ENCODE peak calls at places on chromosome 3, in seven cellular contexts. Q, J, P, Z, G, E and S are unnamed samples.

GRCh38 chr3:32895701-32896100 is 55.7 kb upstream of the CCR4 start:
- DNase-seq in G (no peak), Q (no peak), Z (no peak), E (no peak), P (no peak), J (no peak), S (no peak)

GRCh38 chr3:146953523-146954125 is 348.5 kb upstream of the PLSCR5 start:
- DNase-seq in Z (no peak), G (no peak), J (peak), E (no peak), P (peak), Q (no peak), S (no peak)

GRCh38 chr3:131729561-131729960 is 226.8 kb upstream of the MRPL3 start:
- DNase-seq in Z (no peak), J (no peak), Q (peak), P (no peak), E (no peak), G (no peak), S (no peak)

GRCh38 chr3:110318108-110318507 is 753.5 kb upstream of the NECTIN3 start:
- DNase-seq in P (no peak), J (peak), Z (no peak), G (no peak), Q (no peak), E (no peak), S (no peak)

GRCh38 chr3:195182470-195182795 is 88.5 kb downstream of the XXYLT1 start:
- DNase-seq in Q (peak), E (no peak), Z (no peak), P (peak), J (peak), G (no peak), S (no peak)

GRCh38 chr3:126013742-126014141 is 44.8 kb downstream of the ROPN1B start:
- DNase-seq in E (no peak), Z (no peak), P (no peak), J (no peak), Q (no peak), G (no peak), S (no peak)

GRCh38 chr3:141878812-141879211 is 2.4 kb downstream of the ATP1B3 start:
- DNase-seq in G (no peak), J (peak), P (no peak), Q (peak), E (no peak), Z (no peak), S (no peak)

GRCh38 chr3:71064288-71064975 is 519.1 kb downstream of the FOXP1 start:
- DNase-seq in G (peak), P (peak), Z (no peak), Q (peak), E (peak), J (peak), S (peak)

GRCh38 chr3:22939349-22939748 is 263.8 kb upstream of the UBE2E2 start:
- DNase-seq in Q (peak), E (no peak), P (no peak), Z (no peak), J (peak), G (no peak), S (no peak)

GRCh38 chr3:169746924-169747323 is 17.9 kb downstream of the TERC start:
- DNase-seq in Z (no peak), J (no peak), Q (no peak), P (no peak), E (no peak), G (no peak), S (no peak)

GRCh38 chr3:182710557-182711157 is 82.6 kb upstream of the ATP11B start:
- DNase-seq in J (peak), P (no peak), G (peak), Q (peak), Z (no peak), E (peak), S (no peak)

GRCh38 chr3:45143673-45144670 is 2.2 kb downstream of the CDCP1 start:
- DNase-seq in Z (no peak), G (no peak), P (no peak), J (no peak), E (no peak), Q (peak), S (no peak)

GRCh38 chr3:99410789-99411311 is 227.5 kb upstream of the COL8A1 start:
- DNase-seq in E (no peak), Q (peak), G (no peak), Z (peak), J (peak), P (peak), S (peak)

GRCh38 chr3:29283297-29283681 is 2.4 kb downstream of the RBMS3 start:
- DNase-seq in Q (peak), J (peak), Z (no peak), E (no peak), P (no peak), G (no peak), S (no peak)

GRCh38 chr3:122397136-122397645 is 13.2 kb downstream of the FAM162A start:
- DNase-seq in J (peak), P (peak), G (no peak), Q (peak), E (no peak), Z (no peak), S (no peak)

GRCh38 chr3:60754617-60755016 is 496.6 kb downstream of the FHIT start:
- DNase-seq in J (no peak), Z (peak), Q (no peak), G (no peak), E (no peak), P (no peak), S (no peak)

GRCh38 chr3:195468391-195468776 is 25.6 kb upstream of the ACAP2 start:
- DNase-seq in E (no peak), P (no peak), Z (no peak), G (no peak), Q (no peak), J (no peak), S (no peak)

GRCh38 chr3:29183346-29184087 is 97.4 kb upstream of the RBMS3 start:
- DNase-seq in Z (no peak), J (peak), E (no peak), Q (peak), P (peak), G (no peak), S (no peak)

GRCh38 chr3:183381673-183382072 is 46.7 kb downstream of the MCF2L2 start:
- DNase-seq in Q (no peak), P (no peak), J (no peak), E (no peak), G (no peak), Z (no peak), S (no peak)

GRCh38 chr3:44883999-44884431 is 9.6 kb downstream of the TGM4 start:
- DNase-seq in Z (peak), E (peak), Q (peak), J (peak), P (peak), G (no peak), S (no peak)

GRCh38 chr3:173913985-173914421 is 516.5 kb downstream of the NLGN1 start:
- DNase-seq in Q (no peak), J (no peak), Z (no peak), P (no peak), G (no peak), E (no peak), S (no peak)

GRCh38 chr3:43218156-43218555 is 68.2 kb upstream of the SNRK start:
- DNase-seq in P (no peak), Q (no peak), E (no peak), G (no peak), Z (no peak), J (no peak), S (no peak)

GRCh38 chr3:130091958-130092357 is 10.3 kb downstream of the ALG1L2 start:
- DNase-seq in Q (no peak), G (no peak), J (no peak), E (no peak), Z (no peak), P (no peak), S (no peak)

GRCh38 chr3:129018751-129019150 is 17.6 kb downstream of the EFCC1 start:
- DNase-seq in J (no peak), P (no peak), Q (no peak), G (no peak), E (no peak), Z (no peak), S (no peak)

GRCh38 chr3:146189519-146190173 is 28.7 kb upstream of the PLOD2 start:
- DNase-seq in G (peak), E (peak), Z (no peak), Q (peak), P (peak), J (peak), S (peak)

DNA sequence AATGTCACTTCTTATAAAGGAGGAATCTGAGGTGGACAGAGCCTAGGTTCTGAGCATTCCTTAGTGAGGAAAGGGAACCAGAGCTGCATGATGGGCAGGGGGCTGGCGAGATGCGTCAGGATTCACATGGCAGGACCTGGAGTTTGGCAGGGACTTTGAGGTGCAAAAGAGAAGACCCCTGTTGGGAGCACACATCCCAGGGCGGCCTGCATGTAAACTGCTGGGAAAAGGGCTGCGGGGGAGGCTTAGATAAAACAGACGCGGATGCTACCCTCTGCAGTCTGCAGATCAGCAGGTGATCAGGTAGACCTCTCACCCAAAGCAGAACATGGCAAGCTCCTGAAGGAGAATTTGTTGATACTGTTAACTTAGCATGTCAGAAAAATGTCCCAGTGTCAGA is 168.4 kb downstream of the VGLL4 start:
- DNase-seq in P (no peak), Q (no peak), G (no peak), E (no peak), J (no peak), Z (no peak), S (no peak)
- TF ChIP-seq CTCF in P (no peak), Q (no peak), G (no peak), E (no peak), J (no peak), Z (no peak), S (no peak)

GRCh38 chr3:58355174-58355573 is 22.5 kb downstream of the PXK start:
- DNase-seq in Q (no peak), E (no peak), J (no peak), G (no peak), P (no peak), Z (no peak), S (no peak)

GRCh38 chr3:58357402-58357801 is 24.7 kb downstream of the PXK start:
- DNase-seq in Q (no peak), J (peak), E (no peak), P (no peak), Z (no peak), G (no peak), S (no peak)

GRCh38 chr3:58358808-58359207 is 26.1 kb downstream of the PXK start:
- DNase-seq in Q (no peak), E (no peak), G (no peak), Z (no peak), P (no peak), J (peak), S (no peak)

GRCh38 chr3:58356054-58356453 is 23.4 kb downstream of the PXK start:
- DNase-seq in E (no peak), Z (no peak), G (no peak), Q (no peak), P (no peak), J (no peak), S (no peak)

DNA sequence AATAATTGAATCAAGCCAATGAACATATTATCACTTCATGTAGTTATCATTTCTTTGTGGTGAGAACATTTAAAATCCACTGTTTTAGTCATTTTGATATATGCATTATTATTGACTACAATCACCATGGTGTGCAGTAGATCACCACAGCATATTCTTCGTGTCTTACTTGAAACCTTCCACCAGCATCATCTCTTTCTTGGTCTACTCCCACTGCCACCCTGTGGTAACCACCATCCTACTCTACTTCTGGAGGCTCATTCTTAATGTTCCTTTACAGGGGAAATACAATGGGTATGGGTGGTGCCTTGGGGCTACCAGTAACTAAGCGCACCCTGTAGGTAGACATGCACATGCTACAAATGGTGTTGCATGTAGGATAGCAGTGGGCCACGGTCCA is 25.4 kb downstream of the PXK start:
- DNase-seq in E (no peak), J (no peak), Q (no peak), P (no peak), Z (no peak), G (no peak), S (no peak)
- TF ChIP-seq CTCF in E (no peak), J (no peak), Q (no peak), P (no peak), Z (no peak), G (no peak), S (no peak)

DNA sequence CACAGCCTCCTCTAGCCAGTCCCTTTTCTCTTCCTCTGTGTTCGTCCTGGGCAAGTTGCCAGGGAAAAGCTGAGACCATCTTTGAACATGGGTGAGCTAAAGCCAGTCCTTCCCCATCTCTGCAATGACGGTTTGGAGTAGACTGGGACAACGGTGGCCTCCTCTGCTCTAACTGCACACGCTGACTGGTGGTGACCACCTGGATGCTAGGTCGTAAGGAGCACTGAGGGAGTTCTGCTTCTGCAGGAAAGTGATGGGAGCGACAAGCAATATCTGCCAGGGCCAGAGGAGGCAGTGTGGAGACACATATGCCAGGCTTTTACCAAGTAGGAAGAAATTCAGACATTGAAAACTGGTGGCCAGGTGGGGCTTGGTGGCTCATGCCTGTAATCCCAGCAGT is 111.7 kb downstream of the NUP210 start:
- DNase-seq in P (peak), E (peak), Q (peak), Z (no peak), G (peak), J (peak), S (peak)
- TF ChIP-seq CTCF in P (peak), E (peak), Q (peak), Z (peak), G (peak), J (peak), S (peak)

GRCh38 chr3:167743799-167744198 is 8.3 kb downstream of the SERPINI1 start:
- DNase-seq in J (peak), E (no peak), G (no peak), Q (no peak), Z (no peak), P (peak), S (no peak)

GRCh38 chr3:167739190-167739589 is 3.7 kb downstream of the SERPINI1 start:
- DNase-seq in P (no peak), G (no peak), Z (no peak), J (no peak), E (no peak), Q (no peak), S (no peak)

GRCh38 chr3:167738037-167738436 is 2.5 kb downstream of the SERPINI1 start:
- DNase-seq in E (no peak), Z (no peak), G (no peak), P (no peak), J (no peak), Q (no peak), S (no peak)

GRCh38 chr3:167742338-167742737 is 6.8 kb downstream of the SERPINI1 start:
- DNase-seq in J (no peak), G (no peak), P (no peak), E (no peak), Q (no peak), Z (no peak), S (no peak)

DNA sequence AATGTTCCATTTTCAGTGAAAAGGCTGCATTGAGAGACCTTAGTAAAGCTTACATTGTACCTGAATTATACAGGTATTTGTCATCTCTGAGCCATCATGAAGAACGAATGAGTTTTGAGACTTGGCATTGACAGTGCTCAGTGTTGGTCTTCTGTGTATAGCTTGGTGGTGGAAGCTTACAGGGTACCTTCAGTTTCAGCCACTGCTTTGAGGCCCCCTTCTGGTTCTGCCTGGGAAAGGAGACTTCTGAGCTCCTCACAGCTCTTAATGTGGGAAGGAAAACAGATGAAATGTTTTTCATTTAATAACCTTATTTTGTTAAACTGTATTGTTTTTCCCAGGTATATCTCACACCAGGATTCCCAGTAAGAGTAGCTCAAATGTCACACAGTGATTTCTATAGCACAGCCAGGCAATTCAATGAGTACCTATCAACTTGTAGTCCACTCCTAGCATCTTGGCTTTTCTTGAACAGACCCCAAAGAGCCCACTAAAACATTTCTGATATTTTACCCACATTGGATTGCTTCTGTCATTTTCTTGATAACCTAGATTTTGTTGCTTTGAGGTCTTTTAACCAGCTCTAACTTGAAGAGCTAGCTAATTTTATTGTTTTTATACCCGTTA is 5.6 kb downstream of the SERPINI1 start:
- DNase-seq in P (peak), G (peak), Q (peak), E (peak), Z (no peak), J (peak), S (peak)
- TF ChIP-seq CTCF in P (peak), G (peak), Q (peak), E (peak), Z (peak), J (peak), S (peak)

GRCh38 chr3:62132027-62132590 is 241.2 kb downstream of the FEZF2 start:
- DNase-seq in P (no peak), Z (no peak), G (no peak), J (no peak), Q (no peak), E (no peak), S (no peak)

GRCh38 chr3:62131050-62131449 is 242.3 kb downstream of the FEZF2 start:
- DNase-seq in J (no peak), E (no peak), G (no peak), Z (no peak), P (no peak), Q (no peak), S (no peak)

GRCh38 chr3:62133015-62133414 is 240.3 kb downstream of the FEZF2 start:
- DNase-seq in Q (no peak), P (no peak), Z (no peak), E (no peak), J (no peak), G (no peak), S (no peak)

GRCh38 chr3:62134061-62134496 is 239.3 kb downstream of the FEZF2 start:
- DNase-seq in Q (peak), G (no peak), P (no peak), E (no peak), Z (no peak), J (peak), S (no peak)

DNA sequence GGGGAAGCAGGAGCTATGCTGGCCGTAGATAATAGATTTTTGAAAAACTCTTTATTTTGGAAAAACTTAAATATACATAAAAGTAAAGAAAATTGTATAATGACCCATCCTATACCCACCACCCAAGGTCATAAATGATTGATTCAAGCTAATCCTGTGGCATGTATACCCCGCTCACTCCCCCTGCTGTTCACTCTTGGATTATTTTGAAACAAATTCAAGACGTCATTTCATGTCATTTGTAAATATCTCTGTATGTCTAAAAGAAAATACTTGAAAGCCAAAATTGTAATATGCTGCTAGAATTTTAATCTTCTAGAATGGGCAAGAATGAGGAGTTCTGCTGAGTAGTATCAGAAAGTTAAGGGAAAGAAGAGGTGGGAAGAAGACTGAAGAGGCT is 241.7 kb downstream of the FEZF2 start:
- DNase-seq in P (no peak), Z (no peak), Q (peak), E (no peak), G (peak), J (peak), S (no peak)
- TF ChIP-seq CTCF in P (peak), Z (peak), Q (peak), E (no peak), G (peak), J (peak), S (peak)

DNA sequence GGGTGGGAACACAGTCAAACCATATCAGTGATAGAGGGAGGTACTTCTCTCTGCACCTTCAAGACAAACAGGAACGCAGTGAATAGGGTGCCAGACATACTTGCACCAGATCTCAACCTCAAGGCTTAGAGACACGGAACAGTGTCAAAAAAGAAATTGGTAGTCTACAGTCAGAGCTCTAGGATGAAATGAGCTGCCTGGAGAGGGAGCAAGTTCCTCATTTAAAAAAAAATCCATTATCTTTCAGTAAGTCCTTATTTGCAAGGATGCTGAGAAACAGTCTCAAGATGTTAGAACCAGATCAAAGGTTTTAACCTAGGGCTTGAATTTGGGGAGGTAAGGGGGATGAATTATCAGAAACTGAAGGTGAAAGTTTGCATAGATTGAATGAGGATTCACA is 20.2 kb upstream of the LMCD1 start:
- DNase-seq in J (no peak), Z (no peak), Q (peak), G (no peak), P (no peak), E (no peak), S (no peak)
- TF ChIP-seq CTCF in J (no peak), Z (peak), Q (peak), G (no peak), P (peak), E (no peak), S (no peak)

GRCh38 chr3:55013145-55013544 is 85.3 kb upstream of the LRTM1 start:
- DNase-seq in P (peak), J (peak), E (peak), Q (peak), G (peak), Z (no peak), S (no peak)
- TF ChIP-seq CTCF in P (peak), J (peak), E (no peak), Q (peak), G (no peak), Z (no peak), S (no peak)